ENCODE peak calls at places on chromosomes 13 and 19, in eight cellular contexts. I is breast epithelium, D is tibial nerve, A is psoas muscle, N is esophagus muscularis mucosa, X is mammary epithelial cell, C is foreskin keratinocyte, W is Peyer's patch. B is an unnamed sample.

GRCh38 chr13:35744566-35745203 is 268.2 kb upstream of the MAB21L1 start:
- DNase-seq in A (no peak), N (peak), I (no peak), D (no peak), W (no peak), C (no peak), X (no peak), B (no peak)

GRCh38 chr13:23386533-23386932 is 47.0 kb downstream of the SACS start:
- DNase-seq in X (no peak), C (no peak), D (no peak), N (no peak), W (no peak), I (no peak), A (no peak), B (no peak)

GRCh38 chr19:35846038-35846668 is 6.2 kb downstream of the NPHS1 start:
- DNase-seq in X (no peak), A (no peak), D (no peak), W (no peak), C (no peak), I (no peak), N (no peak), B (no peak)

GRCh38 chr19:23436944-23437343 is 41.7 kb upstream of the ZNF91 start:
- DNase-seq in X (no peak), A (no peak), D (no peak), C (no peak), W (no peak), I (no peak), N (peak), B (no peak)

GRCh38 chr19:33212024-33212772 is 13.5 kb downstream of the SLC7A10 start:
- DNase-seq in N (no peak), X (no peak), A (peak), C (no peak), D (no peak), W (no peak), I (no peak), B (no peak)

GRCh38 chr19:920051-920857 is 3.1 kb downstream of the KISS1R start:
- DNase-seq in W (peak), X (peak), D (no peak), C (no peak), N (no peak), I (no peak), A (no peak), B (no peak)

GRCh38 chr13:43129511-43130130 is 106.2 kb downstream of the DNAJC15 start:
- DNase-seq in W (no peak), D (no peak), C (no peak), N (no peak), A (no peak), I (no peak), X (no peak), B (no peak)

GRCh38 chr13:21894091-21894490 is 223.2 kb downstream of the FGF9 start:
- DNase-seq in C (no peak), I (no peak), X (no peak), A (no peak), W (peak), D (no peak), N (no peak), B (no peak)

GRCh38 chr13:93767231-93767916 is 540.8 kb downstream of the GPC6 start:
- DNase-seq in C (no peak), N (no peak), D (no peak), I (no peak), W (no peak), X (no peak), A (no peak), B (no peak)

GRCh38 chr13:71525004-71525403 is 342.0 kb downstream of the DACH1 start:
- DNase-seq in D (no peak), N (no peak), W (no peak), C (no peak), A (no peak), I (no peak), X (no peak), B (no peak)

GRCh38 chr13:71522976-71523517 is 344.0 kb downstream of the DACH1 start:
- DNase-seq in W (no peak), D (no peak), I (no peak), X (no peak), C (no peak), A (no peak), N (no peak), B (no peak)

GRCh38 chr13:71524245-71525002 is 342.6 kb downstream of the DACH1 start:
- DNase-seq in C (no peak), A (no peak), N (no peak), X (no peak), I (no peak), D (no peak), W (no peak), B (no peak)
- TF ChIP-seq CTCF in C (no peak), A (no peak), N (no peak), X (no peak), I (no peak), D (no peak), W (no peak), B (no peak)

GRCh38 chr13:97749174-97749573 is 204.3 kb upstream of the IPO5 start:
- DNase-seq in I (no peak), D (no peak), N (no peak), W (no peak), C (peak), A (no peak), X (peak), B (no peak)
- TF ChIP-seq CTCF in I (no peak), D (no peak), N (no peak), W (no peak), C (peak), A (no peak), X (peak), B (no peak)

GRCh38 chr13:112968910-112969691 is at the start of gene MCF2L:
- DNase-seq in A (peak), D (no peak), W (peak), C (no peak), N (no peak), X (no peak), I (no peak), B (peak)
- TF ChIP-seq CTCF in A (no peak), D (no peak), W (peak), C (peak), N (peak), X (peak), I (no peak), B (peak)

GRCh38 chr13:112443191-112444000 is 67.2 kb downstream of the SPACA7 start:
- DNase-seq in D (no peak), X (no peak), N (peak), I (no peak), C (no peak), A (peak), W (no peak), B (peak)

GRCh38 chr13:112445411-112446271 is 69.5 kb downstream of the SPACA7 start:
- DNase-seq in N (no peak), X (no peak), D (no peak), A (peak), I (peak), W (peak), C (no peak), B (no peak)

GRCh38 chr13:112442483-112443090 is 66.4 kb downstream of the SPACA7 start:
- DNase-seq in N (peak), I (no peak), D (no peak), W (no peak), X (peak), A (peak), C (no peak), B (no peak)

GRCh38 chr13:112444416-112445399 is 68.6 kb downstream of the SPACA7 start:
- DNase-seq in W (peak), C (no peak), X (no peak), N (peak), D (no peak), A (peak), I (peak), B (no peak)

DNA sequence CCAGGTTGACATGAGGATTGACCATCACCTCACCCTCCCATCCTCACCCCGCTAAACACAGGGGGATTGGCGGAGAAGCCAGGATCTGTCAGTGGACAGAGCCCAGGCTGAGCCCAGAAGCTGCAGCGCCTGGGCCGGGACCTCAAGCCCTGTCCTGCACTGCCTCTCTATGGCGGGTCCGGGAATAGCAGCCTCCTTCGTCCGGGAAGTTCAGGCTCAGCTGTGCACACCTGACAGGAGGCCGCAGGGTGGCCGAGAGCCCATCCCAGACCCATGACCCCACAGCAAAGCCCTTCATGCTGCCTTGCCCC is 67.8 kb downstream of the SPACA7 start:
- DNase-seq in W (peak), A (peak), X (peak), N (peak), C (no peak), I (peak), D (no peak), B (peak)
- TF ChIP-seq CTCF in W (peak), A (peak), X (peak), N (peak), C (peak), I (peak), D (peak), B (peak)

GRCh38 chr13:27203854-27204253 is 32.2 kb upstream of the USP12 start:
- DNase-seq in C (no peak), D (no peak), N (no peak), A (no peak), I (no peak), W (no peak), X (peak), B (no peak)
- TF ChIP-seq CTCF in C (peak), D (no peak), N (peak), A (no peak), I (peak), W (peak), X (peak), B (no peak)

B was measured in glutamatergic neuron.